ENCODE peak calls at places on chromosome 17, in five cellular contexts. B is sigmoid colon, A is left ventricle myocardium inferior, G is transverse colon, F is cardiac fibroblast. W is an unnamed sample.

GRCh38 chr17:68125471-68125870 is 89.9 kb downstream of the KPNA2 start:
- DNase-seq in B (no peak), A (no peak), G (no peak), F (no peak), W (no peak)

GRCh38 chr17:59154721-59155438 is at the start of gene SKA2:
- DNase-seq in B (peak), A (peak), G (peak), F (no peak), W (peak)

GRCh38 chr17:78497115-78497540 is 80.1 kb downstream of the DNAH17 start:
- DNase-seq in B (peak), A (peak), G (peak), F (peak), W (peak)

GRCh38 chr17:55432358-55433028 is 10.9 kb upstream of the MMD start:
- DNase-seq in B (no peak), A (no peak), G (no peak), F (peak), W (no peak)

GRCh38 chr17:1011760-1012735 is 15.1 kb downstream of the TIMM22 start:
- DNase-seq in B (no peak), A (no peak), G (no peak), F (no peak), W (no peak)

GRCh38 chr17:69228576-69228975 is at the start of gene ABCA10:
- DNase-seq in B (no peak), A (no peak), G (no peak), F (peak), W (no peak)

GRCh38 chr17:40025991-40026815 is 11.0 kb downstream of the CSF3 start:
- DNase-seq in B (no peak), A (no peak), G (no peak), F (no peak), W (peak)

GRCh38 chr17:7798839-7799238 is 35.2 kb upstream of the KDM6B start:
- DNase-seq in B (no peak), A (no peak), G (no peak), F (no peak), W (no peak)

GRCh38 chr17:75693500-75694481 is 26.7 kb downstream of the SAP30BP start:
- DNase-seq in B (peak), A (peak), G (peak), F (peak), W (no peak)

GRCh38 chr17:51710289-51710979 is 448.1 kb downstream of the CA10 start:
- DNase-seq in B (no peak), A (no peak), G (no peak), F (no peak), W (no peak)

GRCh38 chr17:81980752-81981239 is 3.4 kb downstream of the ASPSCR1 start:
- DNase-seq in B (no peak), A (no peak), G (no peak), F (no peak), W (no peak)

GRCh38 chr17:61486135-61487120 is 34.2 kb downstream of the TBX4 start:
- DNase-seq in B (no peak), A (no peak), G (no peak), F (no peak), W (no peak)

GRCh38 chr17:12958786-12959185 is 59.0 kb downstream of the ELAC2 start:
- DNase-seq in B (no peak), A (no peak), G (no peak), F (peak), W (no peak)

GRCh38 chr17:8963665-8964258 is 1.7 kb downstream of the PIK3R5 start:
- DNase-seq in B (no peak), A (no peak), G (no peak), F (no peak), W (peak)

GRCh38 chr17:30677550-30678254 is 146.8 kb downstream of the CRLF3 start:
- DNase-seq in B (no peak), A (no peak), G (peak), F (no peak), W (no peak)

GRCh38 chr17:7324438-7324779 is 4.7 kb downstream of the NEURL4 start:
- DNase-seq in B (no peak), A (no peak), G (no peak), F (no peak), W (no peak)

GRCh38 chr17:74126179-74126900 is 77.1 kb upstream of the RPL38 start:
- DNase-seq in B (no peak), A (no peak), G (peak), F (no peak), W (no peak)
- TF ChIP-seq CTCF in B (no peak), A (no peak), G (no peak), F (no peak), W (no peak)

GRCh38 chr17:10116267-10116666 is 82.1 kb downstream of the GAS7 start:
- DNase-seq in B (peak), A (no peak), G (no peak), F (no peak), W (no peak)

GRCh38 chr17:10117581-10118001 is 80.8 kb downstream of the GAS7 start:
- DNase-seq in B (peak), A (peak), G (peak), F (no peak), W (peak)

GRCh38 chr17:10115536-10115932 is 82.9 kb downstream of the GAS7 start:
- DNase-seq in B (no peak), A (no peak), G (no peak), F (peak), W (no peak)

GRCh38 chr17:10117085-10117484 is 81.3 kb downstream of the GAS7 start:
- DNase-seq in B (no peak), A (no peak), G (no peak), F (no peak), W (no peak)

GRCh38 chr17:10116676-10117075 is 81.7 kb downstream of the GAS7 start:
- DNase-seq in B (no peak), A (no peak), G (no peak), F (no peak), W (no peak)
- TF ChIP-seq CTCF in B (no peak), A (no peak), G (no peak), F (no peak), W (no peak)

DNA sequence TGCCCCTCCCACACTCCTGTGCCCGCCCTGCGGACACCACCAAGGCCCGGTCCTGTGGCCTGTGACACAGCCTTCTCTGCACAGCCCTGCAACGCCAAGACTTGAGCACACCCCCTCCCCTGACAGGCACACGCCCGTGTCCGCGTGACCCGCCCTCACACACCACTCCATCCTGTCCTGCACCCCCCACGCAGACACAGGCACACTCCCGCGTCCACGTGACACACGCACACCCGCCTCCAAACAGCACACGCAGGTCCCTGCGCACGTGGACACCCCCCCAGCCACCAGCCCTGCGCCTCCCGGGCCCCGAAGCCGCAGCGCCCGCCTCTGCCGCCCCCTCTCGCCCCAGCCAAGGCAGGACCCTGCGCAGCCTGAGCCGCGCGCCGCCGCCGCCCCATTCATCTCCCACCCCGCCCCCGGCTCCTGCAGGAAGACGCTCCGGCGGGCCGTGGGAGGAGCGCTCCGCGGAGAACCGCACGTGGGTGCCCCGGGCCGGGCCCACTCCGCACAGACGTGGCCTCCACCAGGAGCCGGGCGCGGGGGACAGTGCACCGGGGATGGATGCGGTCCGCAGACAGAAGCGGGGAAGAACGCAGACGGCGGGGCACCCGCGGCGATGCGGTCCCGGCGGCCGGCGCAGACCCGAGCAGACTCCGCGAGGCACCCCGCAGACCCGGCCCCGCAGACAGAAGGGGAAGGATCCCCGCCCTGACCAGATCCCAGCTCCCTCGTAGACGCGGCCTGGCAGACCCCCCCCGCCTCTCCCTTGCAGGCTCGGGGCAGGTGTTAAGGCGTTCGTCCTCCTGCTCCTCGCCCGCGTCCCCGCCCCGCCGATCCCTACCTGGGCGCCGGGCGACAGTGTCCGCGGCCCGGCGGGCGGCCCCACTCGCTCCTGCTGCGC is 506 bp downstream of the CAMKK1 start:
- DNase-seq in B (peak), A (peak), G (peak), F (peak), W (peak)
- TF ChIP-seq CTCF in B (no peak), A (peak), G (no peak), F (no peak), W (no peak)

DNA sequence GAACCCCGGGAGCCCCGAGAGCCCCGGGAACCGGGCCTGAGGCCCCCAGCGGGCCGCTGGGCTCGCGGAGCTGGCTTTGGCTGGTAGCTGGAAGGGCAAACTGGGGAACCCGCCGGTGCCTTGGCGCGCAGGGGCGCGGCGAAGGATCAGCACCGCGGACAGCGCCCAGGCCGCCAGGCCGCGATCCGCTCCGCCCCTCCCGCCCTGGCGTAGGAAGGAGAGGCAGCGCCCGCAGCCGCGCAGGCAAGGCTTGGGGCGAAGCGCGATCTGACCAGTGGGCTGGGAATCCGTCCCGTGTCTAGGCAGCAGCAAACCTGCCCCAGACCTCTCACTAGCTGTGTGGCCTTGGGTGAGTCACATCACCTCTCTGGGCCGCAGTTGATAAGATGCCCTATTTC is 331 bp upstream of the CCDC92B start:
- DNase-seq in B (no peak), A (peak), G (peak), F (peak), W (peak)
- TF ChIP-seq CTCF in B (no peak), A (no peak), G (no peak), F (no peak), W (no peak)

GRCh38 chr17:33580215-33580614 is 287.1 kb upstream of the ASIC2 start:
- DNase-seq in B (no peak), A (no peak), G (no peak), F (no peak), W (no peak)

GRCh38 chr17:33582661-33583060 is 289.6 kb upstream of the ASIC2 start:
- DNase-seq in B (no peak), A (no peak), G (no peak), F (no peak), W (no peak)
- TF ChIP-seq CTCF in B (no peak), A (no peak), G (no peak), F (no peak), W (no peak)

GRCh38 chr17:2336215-2337151 is at the start of gene TSR1:
- DNase-seq in B (peak), A (peak), G (peak), F (peak), W (peak)
- TF ChIP-seq CTCF in B (no peak), A (peak), G (no peak), F (no peak), W (no peak)